ENCODE peak calls at places on chromosome 22, in ten cellular contexts. J, L, M, Q, W, G, Y, D, Z and E are unnamed samples.

GRCh38 chr22:39997421-39997820 is 2.7 kb downstream of the FAM83F start:
- DNase-seq in J (no peak), L (no peak), M (no peak), Q (no peak), W (no peak), G (no peak), Y (no peak), D (no peak), Z (no peak), E (no peak)

GRCh38 chr22:30744224-30744623 is 49.5 kb downstream of the OSBP2 start:
- DNase-seq in J (no peak), L (no peak), M (no peak), Q (no peak), W (no peak), G (no peak), Y (no peak), D (no peak), Z (no peak), E (no peak)

GRCh38 chr22:42171417-42171816 is 40.8 kb upstream of the CYP2D6 start:
- DNase-seq in J (no peak), L (no peak), M (no peak), Q (no peak), W (no peak), G (no peak), Y (no peak), D (no peak), Z (no peak), E (no peak)

GRCh38 chr22:49544286-49544685 is 283.4 kb downstream of the BRD1 start:
- DNase-seq in J (no peak), L (no peak), M (no peak), Q (no peak), W (no peak), G (no peak), Y (no peak), D (no peak), Z (no peak), E (no peak)

GRCh38 chr22:37274380-37274862 is 7.9 kb upstream of the CYTH4 start:
- DNase-seq in J (no peak), L (no peak), M (no peak), Q (peak), W (peak), G (no peak), Y (no peak), D (no peak), Z (no peak), E (no peak)

GRCh38 chr22:40620464-40621046 is 16.0 kb downstream of the MRTFA start:
- DNase-seq in J (no peak), L (no peak), M (no peak), Q (no peak), W (no peak), G (peak), Y (peak), D (peak), Z (peak), E (no peak)

GRCh38 chr22:43377486-43377995 is 34.3 kb upstream of the MPPED1 start:
- DNase-seq in J (peak), L (no peak), M (peak), Q (no peak), W (no peak), G (no peak), Y (no peak), D (no peak), Z (no peak), E (no peak)

GRCh38 chr22:36528336-36528735 is 630 bp downstream of the EIF3D start:
- DNase-seq in J (no peak), L (no peak), M (no peak), Q (no peak), W (no peak), G (no peak), Y (no peak), D (peak), Z (peak), E (no peak)

GRCh38 chr22:49209452-49210195 is 618.0 kb downstream of the BRD1 start:
- DNase-seq in J (peak), L (no peak), M (no peak), Q (peak), W (peak), G (peak), Y (no peak), D (no peak), Z (no peak), E (no peak)

GRCh38 chr22:19705181-19705934 is 8.9 kb upstream of the SEPTIN5 start:
- DNase-seq in J (no peak), L (no peak), M (peak), Q (no peak), W (no peak), G (no peak), Y (no peak), D (no peak), Z (no peak), E (no peak)

GRCh38 chr22:50476819-50477344 is 2.0 kb upstream of the SBF1 start:
- DNase-seq in J (no peak), L (no peak), M (no peak), Q (no peak), W (no peak), G (no peak), Y (no peak), D (no peak), Z (no peak), E (no peak)

GRCh38 chr22:39634530-39635399 is 64.2 kb downstream of the CACNA1I start:
- DNase-seq in J (no peak), L (peak), M (no peak), Q (no peak), W (no peak), G (peak), Y (peak), D (peak), Z (peak), E (no peak)

GRCh38 chr22:30265851-30266444 is 703 bp downstream of the OSM start:
- DNase-seq in J (peak), L (no peak), M (no peak), Q (no peak), W (no peak), G (no peak), Y (no peak), D (no peak), Z (no peak), E (no peak)

GRCh38 chr22:35257002-35257320 is 332 bp upstream of the HMGXB4 start:
- DNase-seq in J (no peak), L (no peak), M (no peak), Q (no peak), W (no peak), G (no peak), Y (no peak), D (no peak), Z (no peak), E (no peak)

GRCh38 chr22:44890416-44891292 is 119.2 kb downstream of the PHF21B start:
- DNase-seq in J (no peak), L (no peak), M (no peak), Q (no peak), W (no peak), G (no peak), Y (no peak), D (no peak), Z (no peak), E (no peak)

GRCh38 chr22:49733631-49734030 is 94.0 kb downstream of the BRD1 start:
- DNase-seq in J (peak), L (no peak), M (peak), Q (no peak), W (no peak), G (no peak), Y (no peak), D (no peak), Z (no peak), E (no peak)

GRCh38 chr22:47304191-47304831 is 541.9 kb downstream of the TBC1D22A start:
- DNase-seq in J (peak), L (no peak), M (peak), Q (no peak), W (peak), G (no peak), Y (no peak), D (no peak), Z (no peak), E (no peak)

GRCh38 chr22:23888615-23889401 is 5.4 kb upstream of the MIF start:
- DNase-seq in J (no peak), L (no peak), M (no peak), Q (peak), W (no peak), G (peak), Y (no peak), D (peak), Z (peak), E (peak)

GRCh38 chr22:41951898-41952474 is at the start of gene SMIM45:
- DNase-seq in J (no peak), L (no peak), M (peak), Q (peak), W (no peak), G (no peak), Y (no peak), D (no peak), Z (no peak), E (no peak)

GRCh38 chr22:41779889-41780505 is 20.5 kb upstream of the CCDC134 start:
- DNase-seq in J (no peak), L (no peak), M (no peak), Q (no peak), W (no peak), G (no peak), Y (no peak), D (no peak), Z (no peak), E (no peak)

GRCh38 chr22:28817919-28818859 is 17.8 kb upstream of the XBP1 start:
- DNase-seq in J (no peak), L (no peak), M (no peak), Q (no peak), W (peak), G (no peak), Y (no peak), D (no peak), Z (no peak), E (no peak)

GRCh38 chr22:29580200-29580810 is 608 bp downstream of the NIPSNAP1 start:
- DNase-seq in J (peak), L (no peak), M (peak), Q (no peak), W (no peak), G (peak), Y (no peak), D (peak), Z (no peak), E (no peak)

GRCh38 chr22:24005201-24005600 is at the start of gene GSTT4:
- DNase-seq in J (no peak), L (no peak), M (no peak), Q (no peak), W (peak), G (no peak), Y (no peak), D (no peak), Z (no peak), E (no peak)

GRCh38 chr22:21703684-21704316 is 31.8 kb downstream of the YPEL1 start:
- DNase-seq in J (no peak), L (no peak), M (no peak), Q (no peak), W (no peak), G (no peak), Y (no peak), D (no peak), Z (no peak), E (no peak)

GRCh38 chr22:45202333-45203149 is 38.2 kb downstream of the KIAA0930 start:
- DNase-seq in J (no peak), L (no peak), M (peak), Q (no peak), W (no peak), G (peak), Y (no peak), D (no peak), Z (no peak), E (no peak)

GRCh38 chr22:22469527-22469926 is 39.0 kb downstream of the ZNF280B start:
- DNase-seq in J (no peak), L (no peak), M (no peak), Q (no peak), W (no peak), G (no peak), Y (no peak), D (no peak), Z (no peak), E (no peak)

GRCh38 chr22:49156662-49157285 is 670.9 kb downstream of the BRD1 start:
- DNase-seq in J (no peak), L (no peak), M (no peak), Q (no peak), W (no peak), G (no peak), Y (no peak), D (no peak), Z (no peak), E (no peak)

GRCh38 chr22:42901790-42902508 is 44.9 kb upstream of the ARFGAP3 start:
- DNase-seq in J (no peak), L (no peak), M (no peak), Q (no peak), W (peak), G (no peak), Y (no peak), D (peak), Z (no peak), E (no peak)

GRCh38 chr22:33726294-33726711 is 194.0 kb downstream of the LARGE1 start:
- DNase-seq in J (no peak), L (no peak), M (no peak), Q (no peak), W (peak), G (peak), Y (peak), D (no peak), Z (peak), E (no peak)

GRCh38 chr22:17777005-17777716 is 2.9 kb upstream of the BID start:
- DNase-seq in J (peak), L (no peak), M (no peak), Q (no peak), W (peak), G (no peak), Y (no peak), D (no peak), Z (no peak), E (no peak)

GRCh38 chr22:38316340-38317236 is 645 bp downstream of the CSNK1E start:
- DNase-seq in J (peak), L (no peak), M (peak), Q (peak), W (peak), G (peak), Y (no peak), D (peak), Z (peak), E (peak)

GRCh38 chr22:36136475-36136874 is 24.1 kb downstream of the APOL3 start:
- DNase-seq in J (no peak), L (no peak), M (no peak), Q (no peak), W (no peak), G (no peak), Y (no peak), D (peak), Z (peak), E (no peak)

GRCh38 chr22:30557243-30557642 is 10.7 kb upstream of the SEC14L6 start:
- DNase-seq in J (no peak), L (no peak), M (no peak), Q (no peak), W (no peak), G (no peak), Y (no peak), D (no peak), Z (no peak), E (no peak)

GRCh38 chr22:30609260-30610185 is 2.5 kb downstream of the TCN2 start:
- DNase-seq in J (peak), L (peak), M (peak), Q (peak), W (peak), G (peak), Y (peak), D (peak), Z (peak), E (peak)

GRCh38 chr22:49676230-49676629 is 151.4 kb downstream of the BRD1 start:
- DNase-seq in J (peak), L (no peak), M (no peak), Q (no peak), W (no peak), G (no peak), Y (no peak), D (no peak), Z (no peak), E (no peak)

GRCh38 chr22:25651332-25651731 is 86.9 kb downstream of the GRK3 start:
- DNase-seq in J (no peak), L (no peak), M (no peak), Q (no peak), W (no peak), G (no peak), Y (no peak), D (no peak), Z (no peak), E (no peak)

GRCh38 chr22:32584650-32585049 is 110.0 kb downstream of the FBXO7 start:
- DNase-seq in J (no peak), L (peak), M (no peak), Q (no peak), W (no peak), G (no peak), Y (no peak), D (no peak), Z (peak), E (no peak)